ENCODE peak calls at places on chromosomes 12 and 14, in four cellular contexts. One of them, this sample, is unnamed. For H3K9me3, the result is how much of the 10 kb centered on the place peaks cover.

GRCh38 chr14:20757963-20758362 is 10.2 kb upstream of the EDDM3B start:
- DNase-seq in effector memory CD4-positive, alpha-beta T cell: peak
- DNase-seq in cardiac muscle cell: peak
- DNase-seq in stomach: no peak
- DNase-seq in this sample: no peak

GRCh38 chr12:108890208-108890607 is 10.3 kb downstream of the DAO start:
- DNase-seq in effector memory CD4-positive, alpha-beta T cell: no peak
- DNase-seq in cardiac muscle cell: peak
- DNase-seq in stomach: no peak
- DNase-seq in this sample: no peak

GRCh38 chr12:68613209-68613904 is 2.7 kb downstream of the RAP1B start:
- DNase-seq in effector memory CD4-positive, alpha-beta T cell: peak
- DNase-seq in cardiac muscle cell: no peak
- DNase-seq in stomach: no peak
- DNase-seq in this sample: peak

GRCh38 chr14:64760146-64760755 is 56.0 kb downstream of the PLEKHG3 start:
- DNase-seq in effector memory CD4-positive, alpha-beta T cell: peak
- DNase-seq in cardiac muscle cell: peak
- DNase-seq in stomach: peak
- DNase-seq in this sample: peak

GRCh38 chr14:61346221-61346620 is 24.8 kb downstream of the PRKCH start:
- DNase-seq in effector memory CD4-positive, alpha-beta T cell: no peak
- DNase-seq in cardiac muscle cell: no peak
- DNase-seq in stomach: no peak
- DNase-seq in this sample: no peak

GRCh38 chr12:122856999-122857671 is 21.9 kb downstream of the HIP1R start:
- DNase-seq in effector memory CD4-positive, alpha-beta T cell: no peak
- DNase-seq in cardiac muscle cell: no peak
- DNase-seq in stomach: no peak
- DNase-seq in this sample: no peak

GRCh38 chr12:81340910-81341309 is 263.0 kb downstream of the ACSS3 start:
- DNase-seq in effector memory CD4-positive, alpha-beta T cell: no peak
- DNase-seq in cardiac muscle cell: no peak
- DNase-seq in stomach: no peak
- DNase-seq in this sample: no peak

GRCh38 chr12:52871291-52871961 is 22.6 kb upstream of the KRT78 start:
- DNase-seq in effector memory CD4-positive, alpha-beta T cell: no peak
- DNase-seq in cardiac muscle cell: no peak
- DNase-seq in stomach: peak
- DNase-seq in this sample: no peak

GRCh38 chr12:69108024-69108423 is 131.3 kb upstream of the CPSF6 start:
- DNase-seq in effector memory CD4-positive, alpha-beta T cell: no peak
- DNase-seq in cardiac muscle cell: no peak
- DNase-seq in stomach: no peak
- DNase-seq in this sample: no peak

GRCh38 chr12:69987453-69988102 is 162.6 kb downstream of the MYRFL start:
- DNase-seq in effector memory CD4-positive, alpha-beta T cell: no peak
- DNase-seq in cardiac muscle cell: peak
- DNase-seq in stomach: no peak
- DNase-seq in this sample: no peak

GRCh38 chr14:68088463-68088862 is 268.9 kb downstream of the RAD51B start:
- DNase-seq in effector memory CD4-positive, alpha-beta T cell: no peak
- DNase-seq in cardiac muscle cell: no peak
- DNase-seq in stomach: no peak
- DNase-seq in this sample: no peak

GRCh38 chr12:103495783-103496456 is at the start of gene C12orf42:
- DNase-seq in effector memory CD4-positive, alpha-beta T cell: no peak
- DNase-seq in cardiac muscle cell: peak
- DNase-seq in stomach: no peak
- DNase-seq in this sample: no peak

GRCh38 chr14:68564236-68564825 is 228.5 kb downstream of the ZFP36L1 start:
- DNase-seq in effector memory CD4-positive, alpha-beta T cell: no peak
- DNase-seq in cardiac muscle cell: no peak
- DNase-seq in stomach: no peak
- DNase-seq in this sample: no peak

GRCh38 chr12:92270501-92270900 is 124.9 kb upstream of the BTG1 start:
- DNase-seq in effector memory CD4-positive, alpha-beta T cell: no peak
- DNase-seq in cardiac muscle cell: no peak
- DNase-seq in stomach: no peak
- DNase-seq in this sample: no peak

GRCh38 chr12:113946175-113946574 is 19.9 kb downstream of the RBM19 start:
- DNase-seq in effector memory CD4-positive, alpha-beta T cell: no peak
- DNase-seq in cardiac muscle cell: no peak
- DNase-seq in stomach: no peak
- DNase-seq in this sample: no peak

GRCh38 chr12:120158351-120158750 is 36.2 kb downstream of the GCN1 start:
- DNase-seq in effector memory CD4-positive, alpha-beta T cell: no peak
- DNase-seq in cardiac muscle cell: no peak
- DNase-seq in stomach: no peak
- DNase-seq in this sample: no peak

GRCh38 chr14:102279688-102280348 is 25.1 kb downstream of the MOK start:
- DNase-seq in effector memory CD4-positive, alpha-beta T cell: no peak
- DNase-seq in cardiac muscle cell: no peak
- DNase-seq in stomach: no peak
- DNase-seq in this sample: no peak

GRCh38 chr14:23153891-23154796 is 29.3 kb downstream of the SLC7A8 start:
- DNase-seq in effector memory CD4-positive, alpha-beta T cell: no peak
- DNase-seq in cardiac muscle cell: peak
- DNase-seq in stomach: peak
- DNase-seq in this sample: no peak

GRCh38 chr14:106224694-106224971 is 698.2 kb downstream of the TMEM121 start:
- DNase-seq in effector memory CD4-positive, alpha-beta T cell: no peak
- DNase-seq in cardiac muscle cell: no peak
- DNase-seq in stomach: no peak
- DNase-seq in this sample: no peak
- H3K9me3 ChIP-seq in effector memory CD4-positive, alpha-beta T cell: under half
- H3K9me3 ChIP-seq in cardiac muscle cell: under half
- H3K9me3 ChIP-seq in stomach: under half
- H3K9me3 ChIP-seq in this sample: under half

DNA sequence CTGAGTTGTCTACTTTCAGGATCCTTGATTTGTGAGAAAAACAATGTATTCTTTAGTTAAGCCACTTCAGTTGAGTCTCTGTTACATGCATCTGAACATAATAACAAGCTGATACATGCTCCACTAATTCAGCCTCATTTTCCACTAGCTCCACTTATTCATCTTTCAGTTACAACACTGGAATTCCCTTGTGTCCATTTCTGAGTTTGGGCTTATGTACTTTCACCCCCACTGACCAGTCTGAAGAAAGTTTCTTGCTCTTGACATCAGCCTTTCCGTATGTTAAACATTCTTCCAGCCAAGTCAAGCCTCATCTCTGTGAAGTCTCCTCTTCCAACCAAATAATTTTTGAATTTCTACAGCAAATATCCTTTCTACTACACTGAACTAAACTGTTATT is 592.5 kb upstream of the NOVA1 start:
- DNase-seq in effector memory CD4-positive, alpha-beta T cell: no peak
- DNase-seq in cardiac muscle cell: no peak
- DNase-seq in stomach: no peak
- DNase-seq in this sample: no peak
- H3K9me3 ChIP-seq in effector memory CD4-positive, alpha-beta T cell: under half
- H3K9me3 ChIP-seq in cardiac muscle cell: under half
- H3K9me3 ChIP-seq in stomach: under half
- H3K9me3 ChIP-seq in this sample: under half

GRCh38 chr12:133135747-133136146 is 5.3 kb downstream of the ZNF10 start:
- DNase-seq in effector memory CD4-positive, alpha-beta T cell: no peak
- DNase-seq in cardiac muscle cell: no peak
- DNase-seq in stomach: no peak
- DNase-seq in this sample: no peak
- H3K9me3 ChIP-seq in effector memory CD4-positive, alpha-beta T cell: under half
- H3K9me3 ChIP-seq in cardiac muscle cell: under half
- H3K9me3 ChIP-seq in stomach: half or more
- H3K9me3 ChIP-seq in this sample: under half

GRCh38 chr14:98685725-98686124 is 586.3 kb downstream of the BCL11B start:
- DNase-seq in effector memory CD4-positive, alpha-beta T cell: no peak
- DNase-seq in cardiac muscle cell: no peak
- DNase-seq in stomach: no peak
- DNase-seq in this sample: no peak
- H3K9me3 ChIP-seq in effector memory CD4-positive, alpha-beta T cell: under half
- H3K9me3 ChIP-seq in cardiac muscle cell: under half
- H3K9me3 ChIP-seq in stomach: under half
- H3K9me3 ChIP-seq in this sample: under half

DNA sequence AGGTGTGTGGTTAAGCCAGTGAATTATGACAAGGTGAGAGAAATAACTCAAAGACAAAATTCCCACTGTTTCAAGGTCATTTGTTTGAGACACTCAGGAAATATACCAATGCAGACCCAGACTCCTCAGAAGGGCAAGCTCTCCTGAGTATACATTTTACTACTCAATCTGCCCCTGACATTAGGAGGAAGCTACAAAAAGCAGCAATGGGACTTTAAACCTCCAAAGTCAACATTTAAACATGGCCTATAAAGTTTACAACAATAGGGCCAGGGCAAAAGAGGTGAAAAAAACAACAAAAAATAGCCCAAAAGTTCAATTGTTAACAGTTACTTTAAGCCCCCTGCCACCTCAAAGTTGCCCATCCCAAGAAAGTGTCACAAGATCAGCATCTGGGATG is 19.5 kb upstream of the PEX5 start:
- DNase-seq in effector memory CD4-positive, alpha-beta T cell: no peak
- DNase-seq in cardiac muscle cell: no peak
- DNase-seq in stomach: no peak
- DNase-seq in this sample: no peak
- H3K9me3 ChIP-seq in effector memory CD4-positive, alpha-beta T cell: under half
- H3K9me3 ChIP-seq in cardiac muscle cell: under half
- H3K9me3 ChIP-seq in stomach: under half
- H3K9me3 ChIP-seq in this sample: under half

This sample was measured in T-helper 17 cell.